ENCODE peak calls at places on chromosomes 12 and 14, in six cellular contexts. G, Q, N, L, D and B are unnamed samples.

GRCh38 chr14:88044782-88045446 is 40.0 kb downstream of the GPR65 start:
- DNase-seq in G (no peak), Q (no peak), N (no peak), L (peak), D (no peak), B (no peak)

GRCh38 chr14:68774771-68775613 is 17.9 kb downstream of the ZFP36L1 start:
- DNase-seq in G (no peak), Q (no peak), N (no peak), L (peak), D (peak), B (peak)

GRCh38 chr12:5165296-5165970 is 121.8 kb downstream of the KCNA5 start:
- DNase-seq in G (no peak), Q (no peak), N (no peak), L (no peak), D (no peak), B (no peak)

GRCh38 chr12:132318135-132318534 is 11.3 kb downstream of the GALNT9 start:
- DNase-seq in G (no peak), Q (no peak), N (no peak), L (no peak), D (no peak), B (no peak)

GRCh38 chr14:88737245-88737644 is 55.5 kb downstream of the EML5 start:
- DNase-seq in G (no peak), Q (no peak), N (no peak), L (no peak), D (no peak), B (no peak)

GRCh38 chr14:28763914-28764848 is 2.4 kb upstream of the FOXG1 start:
- DNase-seq in G (no peak), Q (no peak), N (no peak), L (no peak), D (no peak), B (no peak)

GRCh38 chr14:65333926-65334687 is 78.4 kb upstream of the FUT8 start:
- DNase-seq in G (peak), Q (peak), N (peak), L (no peak), D (peak), B (peak)

GRCh38 chr14:105248368-105249174 is at the start of gene BTBD6:
- DNase-seq in G (peak), Q (peak), N (peak), L (no peak), D (peak), B (peak)

DNA sequence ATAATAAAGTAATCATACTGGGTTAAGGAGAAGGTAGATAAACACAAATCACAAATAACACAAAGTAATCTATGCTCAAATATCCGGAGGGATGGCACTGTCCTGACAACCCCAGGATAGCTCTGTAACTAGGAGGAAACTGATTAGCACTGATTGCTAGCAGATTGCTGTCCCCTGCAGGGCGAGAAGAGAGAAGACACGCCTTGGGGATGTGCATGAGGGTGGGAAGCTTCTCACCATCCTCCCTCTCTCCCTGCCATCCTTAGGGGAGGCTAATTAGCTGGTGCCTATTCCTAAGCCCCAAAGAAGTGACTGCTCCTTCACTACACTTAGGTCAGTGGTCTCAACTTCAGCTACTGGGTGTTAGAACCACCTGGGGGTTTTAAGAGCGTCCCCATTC is 27.0 kb upstream of the TMEM260 start:
- DNase-seq in G (no peak), Q (no peak), N (no peak), L (no peak), D (no peak), B (no peak)
- TF ChIP-seq CTCF in G (no peak), Q (no peak), N (no peak), L (no peak), D (no peak), B (no peak)

DNA sequence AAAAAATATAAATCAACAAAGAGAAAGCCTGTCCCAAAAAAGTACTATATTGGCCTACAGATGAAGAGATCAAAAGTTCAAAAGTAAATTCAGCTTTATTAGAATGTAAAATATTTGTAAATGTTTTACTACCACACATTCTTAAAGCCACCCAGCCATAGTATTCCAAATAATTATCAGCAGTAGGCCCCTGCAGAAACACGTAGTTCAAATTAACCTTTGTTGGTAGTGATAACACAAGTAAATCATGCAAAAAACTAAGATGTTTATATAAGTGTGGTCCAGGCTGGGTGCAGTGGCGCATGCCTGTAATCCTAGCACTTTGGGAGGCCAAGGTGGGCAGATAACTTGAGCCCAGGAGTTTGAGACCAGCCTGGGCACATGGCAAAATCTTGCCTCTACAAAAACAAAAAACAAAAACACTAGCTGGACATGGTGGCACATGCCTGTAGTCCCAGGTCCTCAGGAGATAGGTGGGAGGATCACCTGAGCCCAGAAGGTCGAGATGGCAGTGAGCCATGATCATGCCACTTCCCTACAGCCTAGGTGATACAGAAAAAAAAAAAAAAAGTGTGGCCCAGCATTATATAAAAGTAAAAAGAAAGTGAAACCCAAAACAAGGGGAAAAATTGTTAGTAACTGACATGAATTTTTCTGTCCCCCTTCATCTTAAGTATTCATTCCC is 17.9 kb downstream of the SPTLC2 start:
- DNase-seq in G (no peak), Q (no peak), N (peak), L (no peak), D (no peak), B (no peak)
- H3K4me3 ChIP-seq in G (no peak), Q (no peak), N (no peak), L (no peak), D (no peak), B (peak)

DNA sequence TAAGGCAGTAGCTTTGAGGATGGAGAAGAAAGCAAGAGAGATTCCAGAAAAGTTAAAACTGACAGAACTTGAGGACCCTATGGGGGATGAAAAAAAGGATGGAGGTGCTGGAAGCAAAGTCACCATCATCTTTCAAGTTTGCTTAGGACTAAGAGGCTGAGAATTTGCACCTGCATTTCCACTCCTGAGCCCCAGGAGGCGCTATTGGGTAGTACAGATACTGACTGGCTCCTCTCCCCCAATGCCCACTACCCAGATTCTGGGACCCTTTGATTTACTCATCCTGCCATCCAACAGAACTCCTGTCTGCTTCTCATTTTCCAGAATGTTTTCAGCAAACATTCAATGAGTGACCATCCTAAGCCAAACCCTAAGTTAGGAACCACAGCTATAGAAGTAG is 34.0 kb upstream of the CMKLR1 start:
- DNase-seq in G (no peak), Q (no peak), N (no peak), L (no peak), D (no peak), B (no peak)
- TF ChIP-seq CTCF in G (no peak), Q (no peak), N (no peak), L (peak), D (peak), B (peak)

GRCh38 chr12:6954316-6954710 is 3.2 kb downstream of the PTPN6 start:
- DNase-seq in G (no peak), Q (no peak), N (no peak), L (no peak), D (no peak), B (no peak)
- H3K4me3 ChIP-seq in G (peak), Q (peak), N (no peak), L (no peak), D (no peak), B (no peak)

GRCh38 chr14:102746568-102747438 is 30.4 kb upstream of the TRAF3 start:
- DNase-seq in G (no peak), Q (no peak), N (no peak), L (no peak), D (no peak), B (no peak)
- TF ChIP-seq CTCF in G (no peak), Q (no peak), N (no peak), L (no peak), D (no peak), B (no peak)

GRCh38 chr14:35047961-35048513 is 2.0 kb downstream of the FAM177A1 start:
- DNase-seq in G (no peak), Q (no peak), N (no peak), L (peak), D (no peak), B (no peak)
- H3K4me3 ChIP-seq in G (no peak), Q (peak), N (no peak), L (no peak), D (no peak), B (no peak)